ENCODE peak calls at places on chromosomes 11 and 22, in five cellular contexts. One of them, this sample, is unnamed.
A peak's percentile ranks its signal among the peaks of the same experiment; 100 is the strongest.

GRCh38 chr11:132604446-132604845 is 927.9 kb downstream of the OPCML start:
- DNase-seq in fibroblast of mammary gland: peak; percentile 3
- DNase-seq in CD4-positive, alpha-beta T cell: no peak
- DNase-seq in aorta: no peak
- DNase-seq in stimulated activated CD8-positive, alpha-beta memory T cell treated with anti-CD3 and anti-CD28 coated beads, Interleukin-15, amount 100 ng/mL, for 1 hour: no peak
- DNase-seq in this sample: no peak

GRCh38 chr11:43574949-43575915 is 105.3 kb upstream of the HSD17B12 start:
- DNase-seq in aorta: no peak
- DNase-seq in fibroblast of mammary gland: peak; percentile 77
- DNase-seq in stimulated activated CD8-positive, alpha-beta memory T cell treated with anti-CD3 and anti-CD28 coated beads, Interleukin-15, amount 100 ng/mL, for 1 hour: no peak
- DNase-seq in CD4-positive, alpha-beta T cell: no peak
- DNase-seq in this sample: no peak

GRCh38 chr22:17726561-17727243 is 47.6 kb downstream of the BID start:
- DNase-seq in stimulated activated CD8-positive, alpha-beta memory T cell treated with anti-CD3 and anti-CD28 coated beads, Interleukin-15, amount 100 ng/mL, for 1 hour: no peak
- DNase-seq in CD4-positive, alpha-beta T cell: no peak
- DNase-seq in fibroblast of mammary gland: no peak
- DNase-seq in aorta: no peak
- DNase-seq in this sample: no peak

GRCh38 chr11:7098235-7098832 is 9.5 kb downstream of the RBMXL2 start:
- DNase-seq in aorta: no peak
- DNase-seq in CD4-positive, alpha-beta T cell: no peak
- DNase-seq in fibroblast of mammary gland: peak; percentile 59
- DNase-seq in stimulated activated CD8-positive, alpha-beta memory T cell treated with anti-CD3 and anti-CD28 coated beads, Interleukin-15, amount 100 ng/mL, for 1 hour: no peak
- DNase-seq in this sample: no peak

GRCh38 chr11:71062199-71062598 is 190.2 kb downstream of the SHANK2 start:
- DNase-seq in CD4-positive, alpha-beta T cell: no peak
- DNase-seq in fibroblast of mammary gland: no peak
- DNase-seq in stimulated activated CD8-positive, alpha-beta memory T cell treated with anti-CD3 and anti-CD28 coated beads, Interleukin-15, amount 100 ng/mL, for 1 hour: no peak
- DNase-seq in aorta: no peak
- DNase-seq in this sample: no peak

GRCh38 chr11:120172054-120172881 is 34.4 kb upstream of the TRIM29 start:
- DNase-seq in aorta: peak; percentile 79
- DNase-seq in CD4-positive, alpha-beta T cell: peak; percentile 20
- DNase-seq in stimulated activated CD8-positive, alpha-beta memory T cell treated with anti-CD3 and anti-CD28 coated beads, Interleukin-15, amount 100 ng/mL, for 1 hour: no peak
- DNase-seq in fibroblast of mammary gland: peak; percentile 68
- DNase-seq in this sample: peak; percentile 80

GRCh38 chr11:28043930-28044709 is 63.8 kb downstream of the KIF18A start:
- DNase-seq in aorta: no peak
- DNase-seq in CD4-positive, alpha-beta T cell: no peak
- DNase-seq in fibroblast of mammary gland: no peak
- DNase-seq in stimulated activated CD8-positive, alpha-beta memory T cell treated with anti-CD3 and anti-CD28 coated beads, Interleukin-15, amount 100 ng/mL, for 1 hour: no peak
- DNase-seq in this sample: no peak

GRCh38 chr22:49949914-49950292 is 10.7 kb upstream of the PIM3 start:
- DNase-seq in fibroblast of mammary gland: no peak
- DNase-seq in aorta: no peak
- DNase-seq in stimulated activated CD8-positive, alpha-beta memory T cell treated with anti-CD3 and anti-CD28 coated beads, Interleukin-15, amount 100 ng/mL, for 1 hour: no peak
- DNase-seq in CD4-positive, alpha-beta T cell: no peak
- DNase-seq in this sample: no peak

GRCh38 chr11:84866922-84867321 is 760.2 kb downstream of the DLG2 start:
- DNase-seq in fibroblast of mammary gland: no peak
- DNase-seq in stimulated activated CD8-positive, alpha-beta memory T cell treated with anti-CD3 and anti-CD28 coated beads, Interleukin-15, amount 100 ng/mL, for 1 hour: no peak
- DNase-seq in aorta: no peak
- DNase-seq in CD4-positive, alpha-beta T cell: no peak
- DNase-seq in this sample: no peak

GRCh38 chr11:80593981-80594380 is 1153.2 kb upstream of the TENM4 start:
- DNase-seq in stimulated activated CD8-positive, alpha-beta memory T cell treated with anti-CD3 and anti-CD28 coated beads, Interleukin-15, amount 100 ng/mL, for 1 hour: no peak
- DNase-seq in CD4-positive, alpha-beta T cell: no peak
- DNase-seq in aorta: no peak
- DNase-seq in fibroblast of mammary gland: peak; percentile 21
- DNase-seq in this sample: no peak

GRCh38 chr22:44799077-44799931 is 46.9 kb downstream of the ARHGAP8 start:
- DNase-seq in fibroblast of mammary gland: no peak
- DNase-seq in stimulated activated CD8-positive, alpha-beta memory T cell treated with anti-CD3 and anti-CD28 coated beads, Interleukin-15, amount 100 ng/mL, for 1 hour: no peak
- DNase-seq in aorta: no peak
- DNase-seq in CD4-positive, alpha-beta T cell: no peak
- DNase-seq in this sample: peak; percentile 26

GRCh38 chr22:46045459-46046298 is 68.7 kb upstream of the WNT7B start:
- DNase-seq in fibroblast of mammary gland: no peak
- DNase-seq in CD4-positive, alpha-beta T cell: no peak
- DNase-seq in aorta: peak; percentile 76
- DNase-seq in stimulated activated CD8-positive, alpha-beta memory T cell treated with anti-CD3 and anti-CD28 coated beads, Interleukin-15, amount 100 ng/mL, for 1 hour: no peak
- DNase-seq in this sample: peak; percentile 61

GRCh38 chr22:19687561-19688300 is 26.6 kb upstream of the SEPTIN5 start:
- DNase-seq in fibroblast of mammary gland: no peak
- DNase-seq in aorta: peak; percentile 78
- DNase-seq in CD4-positive, alpha-beta T cell: no peak
- DNase-seq in stimulated activated CD8-positive, alpha-beta memory T cell treated with anti-CD3 and anti-CD28 coated beads, Interleukin-15, amount 100 ng/mL, for 1 hour: no peak
- DNase-seq in this sample: no peak

GRCh38 chr11:111983187-111983986 is 41.8 kb upstream of the DLAT start:
- DNase-seq in stimulated activated CD8-positive, alpha-beta memory T cell treated with anti-CD3 and anti-CD28 coated beads, Interleukin-15, amount 100 ng/mL, for 1 hour: no peak
- DNase-seq in CD4-positive, alpha-beta T cell: no peak
- DNase-seq in aorta: no peak
- DNase-seq in fibroblast of mammary gland: no peak
- DNase-seq in this sample: peak; percentile 48